ENCODE peak calls at places on chromosomes 6 and 20, in six cellular contexts. Q, D, Y, N, O and Z are unnamed samples.

GRCh38 chr6:106490453-106490852 is 129.9 kb downstream of the CRYBG1 start:
- DNase-seq in Q (no peak), D (no peak), Y (no peak), N (no peak), O (no peak), Z (no peak)

GRCh38 chr20:36544134-36545018 is 3.1 kb downstream of the MYL9 start:
- DNase-seq in Q (no peak), D (peak), Y (peak), N (no peak), O (peak), Z (peak)

GRCh38 chr6:71887744-71888115 is 1.4 kb downstream of the RIMS1 start:
- DNase-seq in Q (no peak), D (no peak), Y (no peak), N (no peak), O (no peak), Z (no peak)

GRCh38 chr6:30067460-30068139 is 602 bp downstream of the PPP1R11 start:
- DNase-seq in Q (no peak), D (peak), Y (peak), N (no peak), O (no peak), Z (no peak)

GRCh38 chr20:42855896-42856295 is 333.8 kb downstream of the PTPRT start:
- DNase-seq in Q (no peak), D (no peak), Y (no peak), N (no peak), O (no peak), Z (no peak)

GRCh38 chr6:151716446-151717047 is 90.9 kb upstream of the ESR1 start:
- DNase-seq in Q (no peak), D (peak), Y (no peak), N (no peak), O (no peak), Z (no peak)

GRCh38 chr20:35467339-35468224 is 12.2 kb downstream of the CEP250 start:
- DNase-seq in Q (no peak), D (peak), Y (no peak), N (no peak), O (peak), Z (peak)

GRCh38 chr6:27893059-27893835 is 18.9 kb downstream of the OR2B2 start:
- DNase-seq in Q (peak), D (peak), Y (peak), N (peak), O (peak), Z (peak)

GRCh38 chr6:128517124-128517523 is 3.3 kb downstream of the PTPRK start:
- DNase-seq in Q (no peak), D (no peak), Y (no peak), N (no peak), O (no peak), Z (no peak)

GRCh38 chr20:33673411-33674293 is 576 bp downstream of the NECAB3 start:
- DNase-seq in Q (no peak), D (no peak), Y (no peak), N (no peak), O (peak), Z (no peak)

GRCh38 chr20:50788045-50788867 is 6.6 kb upstream of the BCAS4 start:
- DNase-seq in Q (no peak), D (no peak), Y (no peak), N (no peak), O (peak), Z (peak)

GRCh38 chr20:59006864-59007757 is at the start of gene CTSZ:
- DNase-seq in Q (peak), D (peak), Y (peak), N (no peak), O (peak), Z (peak)

GRCh38 chr6:39203804-39204495 is 25.3 kb downstream of the KCNK5 start:
- DNase-seq in Q (no peak), D (no peak), Y (peak), N (no peak), O (no peak), Z (no peak)

GRCh38 chr6:186221-186965 is 105.9 kb upstream of the DUSP22 start:
- DNase-seq in Q (no peak), D (peak), Y (no peak), N (no peak), O (peak), Z (no peak)

GRCh38 chr6:17233531-17233930 is 47.6 kb upstream of the RBM24 start:
- DNase-seq in Q (no peak), D (no peak), Y (no peak), N (no peak), O (peak), Z (no peak)

GRCh38 chr6:169326067-169326799 is 72.6 kb upstream of the THBS2 start:
- DNase-seq in Q (no peak), D (peak), Y (no peak), N (no peak), O (peak), Z (no peak)

GRCh38 chr6:56795852-56796532 is 153.3 kb upstream of the DST start:
- DNase-seq in Q (no peak), D (no peak), Y (no peak), N (no peak), O (peak), Z (no peak)

GRCh38 chr6:166112580-166112979 is 55.1 kb downstream of the TBXT start:
- DNase-seq in Q (no peak), D (no peak), Y (no peak), N (no peak), O (peak), Z (no peak)

GRCh38 chr6:26234421-26235239 is 130.4 kb upstream of the BTN3A2 start:
- DNase-seq in Q (peak), D (peak), Y (no peak), N (peak), O (peak), Z (peak)

GRCh38 chr6:43009124-43009523 is 4.6 kb downstream of the MEA1 start:
- DNase-seq in Q (no peak), D (peak), Y (no peak), N (peak), O (peak), Z (no peak)

GRCh38 chr6:157761926-157762325 is 61.1 kb upstream of the SNX9 start:
- DNase-seq in Q (no peak), D (no peak), Y (no peak), N (no peak), O (no peak), Z (no peak)

GRCh38 chr6:89471287-89471867 is 38.4 kb downstream of the ANKRD6 start:
- DNase-seq in Q (no peak), D (peak), Y (no peak), N (no peak), O (peak), Z (no peak)

GRCh38 chr6:19838442-19839236 is 1.5 kb downstream of the ID4 start:
- DNase-seq in Q (no peak), D (peak), Y (peak), N (peak), O (peak), Z (no peak)

GRCh38 chr6:154086510-154086909 is 47.5 kb downstream of the OPRM1 start:
- DNase-seq in Q (no peak), D (no peak), Y (no peak), N (no peak), O (no peak), Z (no peak)

GRCh38 chr6:131400054-131400781 is 172.8 kb upstream of the ARG1 start:
- DNase-seq in Q (no peak), D (no peak), Y (no peak), N (no peak), O (peak), Z (peak)

GRCh38 chr20:35833271-35833670 is 61.5 kb downstream of the PHF20 start:
- DNase-seq in Q (no peak), D (no peak), Y (no peak), N (no peak), O (no peak), Z (no peak)

GRCh38 chr20:3803289-3803688 is 7.2 kb downstream of the CDC25B start:
- DNase-seq in Q (no peak), D (no peak), Y (no peak), N (no peak), O (no peak), Z (no peak)

GRCh38 chr20:25285091-25285647 is 37.3 kb downstream of the PYGB start:
- DNase-seq in Q (no peak), D (no peak), Y (peak), N (no peak), O (no peak), Z (no peak)